ENCODE peak calls at places on chromosome 9, in four cellular contexts. D is K562, Q is HepG2, L is GM12878. P is an unnamed sample.

GRCh38 chr9:17929506-17929905 is 350.6 kb downstream of the SH3GL2 start:
- DNase-seq in D (no peak), Q (no peak), L (no peak), P (no peak)

GRCh38 chr9:98607152-98607551 is 101.6 kb downstream of the GABBR2 start:
- DNase-seq in D (no peak), Q (no peak), L (no peak), P (no peak)

GRCh38 chr9:98182889-98183599 is 9.4 kb downstream of the CORO2A start:
- DNase-seq in D (no peak), Q (peak; percentile 44), L (no peak), P (no peak)

GRCh38 chr9:112664541-112664940 is 53.4 kb downstream of the INIP start:
- DNase-seq in D (no peak), Q (no peak), L (no peak), P (no peak)

GRCh38 chr9:129333613-129333960 is 155.5 kb upstream of the IER5L start:
- DNase-seq in D (no peak), Q (peak; percentile 31), L (no peak), P (no peak)

GRCh38 chr9:14538529-14538928 is 154.7 kb downstream of the ZDHHC21 start:
- DNase-seq in D (peak; percentile 32), Q (no peak), L (no peak), P (no peak)

GRCh38 chr9:86856259-86856658 is 91.0 kb downstream of the GAS1 start:
- DNase-seq in D (no peak), Q (no peak), L (no peak), P (no peak)

GRCh38 chr9:128702445-128702948 is at the start of gene PKN3:
- DNase-seq in D (peak; percentile 97), Q (peak; percentile 74), L (no peak), P (peak; percentile 98)

GRCh38 chr9:33041459-33042188 is 16.6 kb downstream of the DNAJA1 start:
- DNase-seq in D (no peak), Q (no peak), L (no peak), P (no peak)

GRCh38 chr9:138069731-138070456 is 192.3 kb downstream of the CACNA1B start:
- DNase-seq in D (no peak), Q (no peak), L (no peak), P (peak; percentile 27)

GRCh38 chr9:4739587-4740372 is 1.2 kb downstream of the AK3 start:
- DNase-seq in D (no peak), Q (no peak), L (no peak), P (peak; percentile 25)

GRCh38 chr9:113620377-113621161 is 157.0 kb downstream of the RGS3 start:
- DNase-seq in D (no peak), Q (peak; percentile 77), L (no peak), P (peak; percentile 83)

GRCh38 chr9:122392714-122393113 is 21.9 kb downstream of the PTGS1 start:
- DNase-seq in D (no peak), Q (no peak), L (no peak), P (no peak)

GRCh38 chr9:21505425-21506179 is 23.5 kb upstream of the IFNE start:
- DNase-seq in D (no peak), Q (no peak), L (no peak), P (no peak)

GRCh38 chr9:88387733-88388202 is 476 bp upstream of the SPIN1 start:
- DNase-seq in D (peak; percentile 23), Q (peak; percentile 20), L (no peak), P (peak; percentile 63)

GRCh38 chr9:617441-618085 is 223.9 kb upstream of the DMRT1 start:
- DNase-seq in D (no peak), Q (no peak), L (no peak), P (no peak)

GRCh38 chr9:37471942-37472679 is 6.9 kb upstream of the ZBTB5 start:
- DNase-seq in D (no peak), Q (peak; percentile 24), L (no peak), P (no peak)

GRCh38 chr9:131366745-131367401 is 27.0 kb upstream of the PRRC2B start:
- DNase-seq in D (no peak), Q (peak; percentile 64), L (no peak), P (peak; percentile 63)

GRCh38 chr9:126517751-126518261 is 95.9 kb upstream of the LMX1B start:
- DNase-seq in D (no peak), Q (no peak), L (no peak), P (no peak)

GRCh38 chr9:12696931-12697622 is 3.9 kb downstream of the TYRP1 start:
- DNase-seq in D (no peak), Q (no peak), L (no peak), P (no peak)

GRCh38 chr9:38026840-38027527 is 42.0 kb downstream of the SHB start:
- DNase-seq in D (no peak), Q (no peak), L (no peak), P (no peak)

GRCh38 chr9:2745560-2746380 is 28.5 kb downstream of the KCNV2 start:
- DNase-seq in D (no peak), Q (no peak), L (no peak), P (peak; percentile 41)

GRCh38 chr9:123471843-123472570 is 116.0 kb downstream of the CRB2 start:
- DNase-seq in D (no peak), Q (no peak), L (no peak), P (no peak)

GRCh38 chr9:71909887-71910601 is 949 bp downstream of the ABHD17B start:
- DNase-seq in D (peak; percentile 35), Q (peak; percentile 31), L (no peak), P (peak; percentile 70)

GRCh38 chr9:21294325-21294724 is 10.8 kb downstream of the IFNA5 start:
- DNase-seq in D (no peak), Q (peak; percentile 6), L (peak; percentile 15), P (no peak)

GRCh38 chr9:134895849-134896833 is 15.5 kb downstream of the FCN2 start:
- DNase-seq in D (no peak), Q (no peak), L (no peak), P (no peak)

GRCh38 chr9:136849960-136850865 is 1.0 kb downstream of the PHPT1 start:
- DNase-seq in D (no peak), Q (no peak), L (no peak), P (no peak)
- TF ChIP-seq YY1 in D (no peak), Q (no peak), L (no peak), P (no peak)

GRCh38 chr9:78003730-78004129 is 27.9 kb downstream of the GNAQ start:
- DNase-seq in D (no peak), Q (no peak), L (no peak), P (no peak)

GRCh38 chr9:78009156-78009555 is 22.5 kb downstream of the GNAQ start:
- DNase-seq in D (no peak), Q (no peak), L (no peak), P (no peak)

GRCh38 chr9:78005231-78006002 is 26.2 kb downstream of the GNAQ start:
- DNase-seq in D (no peak), Q (no peak), L (no peak), P (no peak)

GRCh38 chr9:78004478-78005229 is 27.0 kb downstream of the GNAQ start:
- DNase-seq in D (peak; percentile 22), Q (peak; percentile 85), L (no peak), P (no peak)

DNA sequence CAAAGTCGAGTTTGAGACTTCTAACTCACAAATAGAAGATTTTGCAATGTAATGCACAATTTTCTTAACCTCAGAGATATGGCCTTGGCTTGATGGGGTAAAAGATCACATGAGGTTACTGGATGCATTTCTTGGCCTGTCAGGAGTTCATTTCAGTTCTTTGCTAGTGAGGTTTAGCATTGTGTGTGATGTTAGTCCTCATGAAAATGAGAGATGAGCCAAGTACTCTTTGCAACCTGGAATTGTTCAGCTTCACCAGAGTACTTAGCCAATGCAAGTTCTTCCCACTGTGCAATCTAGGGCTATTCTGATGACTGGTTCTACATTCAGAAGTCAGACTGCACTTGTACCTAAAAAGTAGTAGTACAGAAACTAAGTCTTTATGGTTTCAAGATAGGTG is 24.9 kb downstream of the GNAQ start:
- DNase-seq in D (no peak), Q (no peak), L (no peak), P (no peak)
- TF ChIP-seq NFIC in D (no peak), Q (no peak), L (no peak), P (no peak)

GRCh38 chr9:28234899-28235277 is 661.6 kb upstream of the C9orf72 start:
- DNase-seq in D (no peak), Q (no peak), L (no peak), P (no peak)

DNA sequence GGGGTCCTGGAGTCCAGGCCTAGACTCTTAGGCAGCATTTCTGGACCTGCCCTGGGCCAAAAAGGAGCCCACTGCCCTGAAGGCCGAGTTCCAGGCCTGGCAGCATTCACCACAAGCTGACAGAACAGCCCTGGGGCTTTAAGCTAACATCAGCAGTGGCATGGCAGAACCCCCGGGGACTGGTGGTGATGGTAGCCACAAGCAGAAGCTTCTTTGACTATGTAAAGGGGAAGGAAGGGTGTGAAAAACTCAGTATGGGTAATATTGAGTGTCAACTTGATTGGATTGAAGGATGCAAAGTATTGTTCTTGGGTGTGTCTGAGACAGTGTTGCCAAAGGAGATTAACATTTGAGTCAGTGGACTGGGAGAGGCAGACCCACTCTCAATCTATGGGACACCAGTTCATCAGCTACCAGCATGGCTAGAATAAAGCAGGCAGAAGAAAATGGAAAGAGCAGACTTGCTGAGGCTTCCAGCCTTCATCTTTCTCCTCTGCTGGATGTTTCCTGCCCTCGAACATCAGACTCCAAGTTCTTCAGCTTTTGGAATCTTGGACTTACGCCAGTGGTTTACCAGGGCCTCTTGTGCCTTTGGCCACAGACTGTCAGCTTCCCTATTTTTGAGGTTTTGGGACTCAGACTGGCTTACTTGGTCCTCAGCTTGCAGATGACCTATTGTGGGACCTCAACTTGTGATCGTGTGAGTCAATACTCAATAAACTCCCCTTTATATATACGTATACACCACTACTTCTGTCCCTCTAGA is 661.0 kb upstream of the C9orf72 start:
- DNase-seq in D (no peak), Q (no peak), L (no peak), P (no peak)
- TF ChIP-seq YY1 in D (no peak), Q (no peak), L (no peak), P (no peak)

GRCh38 chr9:125268394-125269013 is 6.9 kb downstream of the GAPVD1 start:
- DNase-seq in D (no peak), Q (no peak), L (no peak), P (no peak)

GRCh38 chr9:125276771-125277170 is 15.1 kb downstream of the GAPVD1 start:
- DNase-seq in D (no peak), Q (no peak), L (no peak), P (no peak)

GRCh38 chr9:125269014-125269397 is 7.4 kb downstream of the GAPVD1 start:
- DNase-seq in D (no peak), Q (no peak), L (no peak), P (no peak)

GRCh38 chr9:125272697-125273096 is 11.1 kb downstream of the GAPVD1 start:
- DNase-seq in D (no peak), Q (peak; percentile 90), L (no peak), P (no peak)

DNA sequence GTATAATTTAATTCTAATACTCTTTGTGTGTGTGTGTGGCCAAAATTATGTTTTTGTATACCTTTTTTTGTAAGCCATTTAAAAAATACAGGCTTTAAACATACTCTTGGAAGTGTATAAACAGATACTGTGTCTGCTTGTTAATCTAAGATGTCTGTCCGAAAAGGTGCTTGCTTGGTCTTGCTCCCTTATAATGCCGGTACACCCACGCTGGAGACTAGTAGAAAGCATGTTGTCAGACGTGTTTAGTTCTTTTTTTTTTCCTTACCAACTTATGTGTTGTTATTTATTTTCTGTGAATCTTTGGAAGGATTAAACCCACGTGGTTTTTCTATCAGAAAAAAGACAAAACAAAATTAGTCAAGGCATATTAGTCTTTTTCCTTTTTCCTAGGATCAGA is 9.5 kb downstream of the GAPVD1 start:
- DNase-seq in D (no peak), Q (no peak), L (no peak), P (no peak)
- TF ChIP-seq NFIC in D (no peak), Q (no peak), L (no peak), P (no peak)

DNA sequence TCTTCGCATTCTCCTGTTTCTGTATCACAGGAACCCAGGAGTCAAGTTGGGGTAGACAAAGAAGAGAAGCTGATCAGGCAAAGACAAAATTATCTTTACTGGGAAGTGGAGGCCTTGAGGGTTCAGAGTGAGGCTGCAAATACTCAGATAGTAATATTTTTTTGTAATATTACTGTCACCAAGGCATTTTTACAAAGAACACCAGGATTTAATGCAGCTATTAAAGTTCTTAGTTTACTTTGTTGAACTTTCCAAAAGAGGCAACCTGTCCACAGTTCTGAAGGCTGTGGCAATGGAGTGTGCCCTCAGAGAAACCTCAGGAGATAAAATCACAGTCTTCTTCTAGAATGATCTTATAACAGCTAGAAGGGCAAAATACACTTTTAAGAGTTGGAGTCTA is 74.9 kb downstream of the PGM5 start:
- DNase-seq in D (no peak), Q (no peak), L (no peak), P (no peak)
- TF ChIP-seq YY1 in D (no peak), Q (no peak), L (no peak), P (no peak)